ENCODE peak calls at places on chromosomes 1 and 21, in seven cellular contexts. One of them, this sample, is unnamed.

GRCh38 chr1:27339213-27339612 is 2.6 kb upstream of the SYTL1 start:
- DNase-seq in GM23248: no peak
- DNase-seq in OCI-LY7: no peak
- DNase-seq in uterus: no peak
- DNase-seq in neuronal stem cell: no peak
- DNase-seq in psoas muscle: no peak
- DNase-seq in ovary: no peak
- DNase-seq in this sample: no peak

GRCh38 chr1:65791860-65792670 is 630 bp upstream of the PDE4B start:
- DNase-seq in psoas muscle: no peak
- DNase-seq in uterus: no peak
- DNase-seq in OCI-LY7: no peak
- DNase-seq in neuronal stem cell: peak; percentile 42
- DNase-seq in ovary: no peak
- DNase-seq in GM23248: peak; percentile 51
- DNase-seq in this sample: no peak

GRCh38 chr1:204128964-204129896 is 22.6 kb downstream of the ETNK2 start:
- DNase-seq in OCI-LY7: peak; percentile 70
- DNase-seq in uterus: peak; percentile 82
- DNase-seq in neuronal stem cell: peak; percentile 54
- DNase-seq in psoas muscle: peak; percentile 68
- DNase-seq in GM23248: peak; percentile 87
- DNase-seq in ovary: peak; percentile 79
- DNase-seq in this sample: peak; percentile 56

GRCh38 chr1:97632075-97632474 is 288.8 kb downstream of the DPYD start:
- DNase-seq in psoas muscle: no peak
- DNase-seq in GM23248: no peak
- DNase-seq in ovary: no peak
- DNase-seq in OCI-LY7: no peak
- DNase-seq in neuronal stem cell: no peak
- DNase-seq in uterus: no peak
- DNase-seq in this sample: no peak

GRCh38 chr1:6074192-6074901 is 28.7 kb downstream of the KCNAB2 start:
- DNase-seq in uterus: no peak
- DNase-seq in ovary: no peak
- DNase-seq in psoas muscle: no peak
- DNase-seq in OCI-LY7: no peak
- DNase-seq in GM23248: no peak
- DNase-seq in neuronal stem cell: no peak
- DNase-seq in this sample: no peak

GRCh38 chr21:39451332-39452206 is at the start of gene SH3BGR:
- DNase-seq in psoas muscle: peak; percentile 70
- DNase-seq in GM23248: peak; percentile 3
- DNase-seq in neuronal stem cell: no peak
- DNase-seq in ovary: no peak
- DNase-seq in uterus: no peak
- DNase-seq in OCI-LY7: no peak
- DNase-seq in this sample: no peak

GRCh38 chr1:17471393-17471792 is 31.9 kb upstream of the RCC2 start:
- DNase-seq in neuronal stem cell: no peak
- DNase-seq in OCI-LY7: no peak
- DNase-seq in GM23248: no peak
- DNase-seq in uterus: no peak
- DNase-seq in ovary: no peak
- DNase-seq in psoas muscle: no peak
- DNase-seq in this sample: no peak

GRCh38 chr1:173367136-173367535 is 110.0 kb upstream of the PRDX6 start:
- DNase-seq in psoas muscle: no peak
- DNase-seq in OCI-LY7: no peak
- DNase-seq in GM23248: no peak
- DNase-seq in neuronal stem cell: no peak
- DNase-seq in ovary: no peak
- DNase-seq in uterus: no peak
- DNase-seq in this sample: no peak

GRCh38 chr1:235876292-235876914 is 9.7 kb upstream of the LYST start:
- DNase-seq in psoas muscle: no peak
- DNase-seq in OCI-LY7: no peak
- DNase-seq in GM23248: no peak
- DNase-seq in uterus: no peak
- DNase-seq in ovary: no peak
- DNase-seq in neuronal stem cell: no peak
- DNase-seq in this sample: no peak
- H3K4me3 ChIP-seq in psoas muscle: no peak overlapping the region
- H3K4me3 ChIP-seq in OCI-LY7: no peak overlapping the region
- H3K4me3 ChIP-seq in GM23248: no peak overlapping the region
- H3K4me3 ChIP-seq in uterus: no peak overlapping the region
- H3K4me3 ChIP-seq in ovary: no peak overlapping the region
- H3K4me3 ChIP-seq in neuronal stem cell: no peak overlapping the region
- H3K4me3 ChIP-seq in this sample: peak overlapping the region; percentile 5

DNA sequence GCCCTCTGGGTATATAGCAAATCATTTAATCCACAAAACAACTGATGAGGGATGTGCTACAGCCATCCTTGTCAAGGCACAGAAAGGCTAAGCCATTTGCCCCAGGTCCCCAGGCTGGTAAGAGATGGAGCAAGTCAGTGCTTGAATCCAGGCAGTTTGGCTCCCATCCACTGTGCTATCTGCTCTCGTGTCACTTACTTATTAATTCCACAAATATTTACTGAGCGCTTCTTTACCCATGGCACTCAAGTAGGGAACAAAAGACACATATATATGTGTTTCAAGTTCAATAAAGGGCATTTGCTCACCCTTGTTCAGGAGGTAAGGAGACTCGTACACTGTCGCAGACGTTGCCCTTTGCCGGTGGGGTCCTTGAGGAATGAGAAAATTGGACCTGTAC is 38.6 kb upstream of the MPZL1 start:
- DNase-seq in psoas muscle: no peak
- DNase-seq in OCI-LY7: no peak
- DNase-seq in GM23248: no peak
- DNase-seq in neuronal stem cell: no peak
- DNase-seq in uterus: no peak
- DNase-seq in ovary: no peak
- DNase-seq in this sample: no peak
- H3K36me3 ChIP-seq in psoas muscle: no peaks in the 10 kb centered on the region
- H3K36me3 ChIP-seq in OCI-LY7: peaks cover 97% of the 10 kb centered on the region
- H3K36me3 ChIP-seq in GM23248: no peaks in the 10 kb centered on the region
- H3K36me3 ChIP-seq in neuronal stem cell: no peaks in the 10 kb centered on the region
- H3K36me3 ChIP-seq in uterus: no peaks in the 10 kb centered on the region
- H3K36me3 ChIP-seq in ovary: no peaks in the 10 kb centered on the region
- H3K36me3 ChIP-seq in this sample: peaks cover 71% of the 10 kb centered on the region

DNA sequence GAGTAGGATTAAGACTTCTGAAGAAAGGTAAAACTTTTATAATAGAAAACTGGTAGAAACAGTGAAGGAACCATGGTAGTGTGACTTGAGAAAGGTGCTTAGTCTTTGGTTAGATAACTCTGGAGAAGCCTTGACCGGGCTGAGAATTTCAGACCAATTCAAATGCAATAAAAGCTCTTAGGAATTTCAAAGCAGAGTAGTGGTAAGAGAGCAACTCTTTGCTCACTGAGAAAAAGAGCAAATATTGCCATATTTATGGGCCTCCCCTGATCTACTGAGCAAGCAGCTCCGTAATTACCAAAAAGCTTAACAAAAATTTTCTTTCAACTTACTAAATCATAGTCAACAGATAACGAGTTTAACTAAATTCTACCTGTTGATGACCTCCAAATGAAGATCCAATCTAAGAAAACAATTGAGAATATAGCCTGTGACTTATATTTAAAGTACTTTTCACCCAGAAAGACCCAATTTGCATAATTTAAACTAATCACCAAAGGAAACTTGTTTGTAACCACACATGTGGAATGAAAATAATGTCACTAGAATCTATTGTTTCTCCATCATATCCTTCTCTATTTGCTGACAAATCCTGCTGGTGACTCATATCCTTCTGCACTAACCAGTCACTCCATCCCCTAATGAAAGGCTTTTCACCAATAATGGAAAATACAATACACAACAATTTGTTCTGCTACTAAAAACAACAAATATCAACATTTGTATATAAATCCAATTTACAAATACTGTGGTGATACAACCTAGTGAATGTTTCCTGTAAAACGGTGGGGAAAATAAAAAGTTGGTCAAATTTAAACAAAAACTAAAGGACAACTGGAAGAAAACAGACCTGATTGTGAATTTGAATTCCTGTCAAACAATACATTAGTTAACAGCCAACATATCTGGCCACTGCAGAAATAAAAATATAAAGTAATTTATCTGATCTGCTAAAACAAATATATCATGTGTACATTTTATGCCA is 6.6 kb downstream of the PTP4A2 start:
- DNase-seq in psoas muscle: no peak
- DNase-seq in GM23248: peak; percentile 88
- DNase-seq in ovary: no peak
- DNase-seq in uterus: no peak
- DNase-seq in neuronal stem cell: no peak
- DNase-seq in OCI-LY7: no peak
- DNase-seq in this sample: no peak
- H3K4me3 ChIP-seq in psoas muscle: peak overlapping the region; percentile 70
- H3K4me3 ChIP-seq in GM23248: peak overlapping the region; percentile 54
- H3K4me3 ChIP-seq in ovary: no peak overlapping the region
- H3K4me3 ChIP-seq in uterus: no peak overlapping the region
- H3K4me3 ChIP-seq in neuronal stem cell: no peak overlapping the region
- H3K4me3 ChIP-seq in OCI-LY7: peak overlapping the region; percentile 91
- H3K4me3 ChIP-seq in this sample: peak overlapping the region; percentile 15

GRCh38 chr21:46537026-46537425 is 67.9 kb downstream of the S100B start:
- DNase-seq in uterus: no peak
- DNase-seq in GM23248: no peak
- DNase-seq in ovary: no peak
- DNase-seq in OCI-LY7: no peak
- DNase-seq in neuronal stem cell: no peak
- DNase-seq in psoas muscle: no peak
- DNase-seq in this sample: no peak
- H3K36me3 ChIP-seq in uterus: no peaks in the 10 kb centered on the region
- H3K36me3 ChIP-seq in GM23248: peaks cover 10% of the 10 kb centered on the region
- H3K36me3 ChIP-seq in ovary: no peaks in the 10 kb centered on the region
- H3K36me3 ChIP-seq in OCI-LY7: peaks cover 13% of the 10 kb centered on the region
- H3K36me3 ChIP-seq in neuronal stem cell: peaks cover 40% of the 10 kb centered on the region
- H3K36me3 ChIP-seq in psoas muscle: peaks cover 2% of the 10 kb centered on the region
- H3K36me3 ChIP-seq in this sample: peaks cover 49% of the 10 kb centered on the region

GRCh38 chr1:168114845-168115244 is 21.9 kb downstream of the GPR161 start:
- DNase-seq in ovary: no peak
- DNase-seq in OCI-LY7: no peak
- DNase-seq in neuronal stem cell: no peak
- DNase-seq in GM23248: no peak
- DNase-seq in psoas muscle: no peak
- DNase-seq in uterus: no peak
- DNase-seq in this sample: no peak

GRCh38 chr1:168116327-168116799 is 20.4 kb downstream of the GPR161 start:
- DNase-seq in neuronal stem cell: no peak
- DNase-seq in OCI-LY7: no peak
- DNase-seq in ovary: no peak
- DNase-seq in uterus: no peak
- DNase-seq in GM23248: no peak
- DNase-seq in psoas muscle: no peak
- DNase-seq in this sample: no peak

GRCh38 chr1:168121314-168122029 is 15.3 kb downstream of the GPR161 start:
- DNase-seq in neuronal stem cell: no peak
- DNase-seq in OCI-LY7: no peak
- DNase-seq in GM23248: peak; percentile 79
- DNase-seq in ovary: peak; percentile 88
- DNase-seq in psoas muscle: peak; percentile 72
- DNase-seq in uterus: peak; percentile 89
- DNase-seq in this sample: no peak

DNA sequence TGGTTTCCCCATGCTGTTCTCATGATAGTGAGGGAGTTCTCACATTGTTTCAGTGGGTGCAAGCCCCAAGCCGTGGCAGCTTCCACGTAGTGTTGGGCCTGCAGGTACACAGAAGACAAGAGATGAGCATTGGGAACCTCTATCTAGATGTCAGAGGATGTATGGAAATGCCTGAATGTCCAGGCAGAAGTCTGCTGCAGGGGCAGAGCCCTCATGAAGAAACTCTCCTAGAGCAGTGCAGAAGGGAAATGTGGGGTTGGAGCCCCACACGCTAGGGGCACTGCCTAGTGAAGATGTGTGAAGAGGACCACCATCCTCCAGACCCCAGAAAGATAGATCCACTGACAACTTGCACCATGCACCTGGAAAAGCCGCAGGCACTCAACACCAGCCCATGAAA is 17.0 kb downstream of the GPR161 start:
- DNase-seq in psoas muscle: no peak
- DNase-seq in uterus: no peak
- DNase-seq in GM23248: no peak
- DNase-seq in OCI-LY7: no peak
- DNase-seq in ovary: no peak
- DNase-seq in neuronal stem cell: no peak
- DNase-seq in this sample: no peak
- H3K4me3 ChIP-seq in psoas muscle: no peak overlapping the region
- H3K4me3 ChIP-seq in uterus: no peak overlapping the region
- H3K4me3 ChIP-seq in GM23248: no peak overlapping the region
- H3K4me3 ChIP-seq in OCI-LY7: no peak overlapping the region
- H3K4me3 ChIP-seq in ovary: no peak overlapping the region
- H3K4me3 ChIP-seq in neuronal stem cell: no peak overlapping the region
- H3K4me3 ChIP-seq in this sample: no peak overlapping the region

GRCh38 chr1:167443757-167444156 is 74.6 kb downstream of the CD247 start:
- DNase-seq in GM23248: no peak
- DNase-seq in neuronal stem cell: no peak
- DNase-seq in psoas muscle: no peak
- DNase-seq in uterus: no peak
- DNase-seq in OCI-LY7: no peak
- DNase-seq in ovary: no peak
- DNase-seq in this sample: no peak

GRCh38 chr1:167440776-167441175 is 77.6 kb downstream of the CD247 start:
- DNase-seq in neuronal stem cell: no peak
- DNase-seq in uterus: no peak
- DNase-seq in ovary: no peak
- DNase-seq in psoas muscle: no peak
- DNase-seq in OCI-LY7: no peak
- DNase-seq in GM23248: no peak
- DNase-seq in this sample: no peak

GRCh38 chr1:167442854-167443565 is 75.3 kb downstream of the CD247 start:
- DNase-seq in OCI-LY7: no peak
- DNase-seq in psoas muscle: no peak
- DNase-seq in GM23248: no peak
- DNase-seq in ovary: no peak
- DNase-seq in neuronal stem cell: no peak
- DNase-seq in uterus: no peak
- DNase-seq in this sample: no peak

GRCh38 chr1:167441222-167441621 is 77.1 kb downstream of the CD247 start:
- DNase-seq in psoas muscle: no peak
- DNase-seq in uterus: no peak
- DNase-seq in GM23248: no peak
- DNase-seq in ovary: no peak
- DNase-seq in OCI-LY7: no peak
- DNase-seq in neuronal stem cell: no peak
- DNase-seq in this sample: no peak

GRCh38 chr1:167442142-167442848 is 76.0 kb downstream of the CD247 start:
- DNase-seq in neuronal stem cell: peak; percentile 73
- DNase-seq in GM23248: peak; percentile 87
- DNase-seq in uterus: peak; percentile 73
- DNase-seq in psoas muscle: peak; percentile 85
- DNase-seq in ovary: peak; percentile 77
- DNase-seq in OCI-LY7: peak; percentile 92
- DNase-seq in this sample: peak; percentile 70
- H3K36me3 ChIP-seq in neuronal stem cell: no peaks in the 10 kb centered on the region
- H3K36me3 ChIP-seq in GM23248: no peaks in the 10 kb centered on the region
- H3K36me3 ChIP-seq in uterus: no peaks in the 10 kb centered on the region
- H3K36me3 ChIP-seq in psoas muscle: no peaks in the 10 kb centered on the region
- H3K36me3 ChIP-seq in ovary: no peaks in the 10 kb centered on the region
- H3K36me3 ChIP-seq in OCI-LY7: no peaks in the 10 kb centered on the region
- H3K36me3 ChIP-seq in this sample: peaks cover 50% of the 10 kb centered on the region